ENCODE peak calls at places on chromosomes 6 and 20, in five cellular contexts. One of them, this sample, is unnamed.

GRCh38 chr6:144510859-144511258 is 225.7 kb downstream of the UTRN start:
- DNase-seq in cardiac muscle cell: no peak
- DNase-seq in CD4-positive, alpha-beta memory T cell: no peak
- DNase-seq in CD4-positive, alpha-beta T cell: no peak
- DNase-seq in right atrium auricular region: no peak
- DNase-seq in this sample: no peak

GRCh38 chr20:47174844-47175243 is 181.7 kb downstream of the ZMYND8 start:
- DNase-seq in cardiac muscle cell: no peak
- DNase-seq in CD4-positive, alpha-beta memory T cell: no peak
- DNase-seq in CD4-positive, alpha-beta T cell: no peak
- DNase-seq in right atrium auricular region: no peak
- DNase-seq in this sample: no peak

GRCh38 chr6:142846883-142847287 is 98.1 kb downstream of the HIVEP2 start:
- DNase-seq in cardiac muscle cell: peak
- DNase-seq in CD4-positive, alpha-beta memory T cell: no peak
- DNase-seq in CD4-positive, alpha-beta T cell: no peak
- DNase-seq in right atrium auricular region: peak
- DNase-seq in this sample: peak

GRCh38 chr6:30646450-30647038 is 389 bp upstream of the C6orf136 start:
- DNase-seq in cardiac muscle cell: no peak
- DNase-seq in CD4-positive, alpha-beta memory T cell: no peak
- DNase-seq in CD4-positive, alpha-beta T cell: peak
- DNase-seq in right atrium auricular region: peak
- DNase-seq in this sample: peak

GRCh38 chr6:142871910-142872331 is 73.1 kb downstream of the HIVEP2 start:
- DNase-seq in cardiac muscle cell: peak
- DNase-seq in CD4-positive, alpha-beta memory T cell: peak
- DNase-seq in CD4-positive, alpha-beta T cell: no peak
- DNase-seq in right atrium auricular region: peak
- DNase-seq in this sample: no peak

GRCh38 chr6:125748534-125749111 is 809 bp upstream of the HEY2 start:
- DNase-seq in cardiac muscle cell: peak
- DNase-seq in CD4-positive, alpha-beta memory T cell: peak
- DNase-seq in CD4-positive, alpha-beta T cell: no peak
- DNase-seq in right atrium auricular region: no peak
- DNase-seq in this sample: no peak

GRCh38 chr6:150813319-150813992 is 52.0 kb upstream of the MTHFD1L start:
- DNase-seq in cardiac muscle cell: peak
- DNase-seq in CD4-positive, alpha-beta memory T cell: no peak
- DNase-seq in CD4-positive, alpha-beta T cell: no peak
- DNase-seq in right atrium auricular region: no peak
- DNase-seq in this sample: no peak

GRCh38 chr6:135081966-135082365 is 27.3 kb upstream of the HBS1L start:
- DNase-seq in cardiac muscle cell: no peak
- DNase-seq in CD4-positive, alpha-beta memory T cell: no peak
- DNase-seq in CD4-positive, alpha-beta T cell: no peak
- DNase-seq in right atrium auricular region: no peak
- DNase-seq in this sample: no peak

GRCh38 chr20:5596401-5597193 is 153.6 kb upstream of the SHLD1 start:
- DNase-seq in cardiac muscle cell: no peak
- DNase-seq in CD4-positive, alpha-beta memory T cell: no peak
- DNase-seq in CD4-positive, alpha-beta T cell: no peak
- DNase-seq in right atrium auricular region: no peak
- DNase-seq in this sample: no peak
- H3K27ac ChIP-seq in cardiac muscle cell: no peak
- H3K27ac ChIP-seq in CD4-positive, alpha-beta memory T cell: no peak
- H3K27ac ChIP-seq in CD4-positive, alpha-beta T cell: no peak
- H3K27ac ChIP-seq in right atrium auricular region: no peak
- H3K27ac ChIP-seq in this sample: no peak

GRCh38 chr6:12545837-12546658 is 170.5 kb upstream of the PHACTR1 start:
- DNase-seq in cardiac muscle cell: peak
- DNase-seq in CD4-positive, alpha-beta memory T cell: no peak
- DNase-seq in CD4-positive, alpha-beta T cell: no peak
- DNase-seq in right atrium auricular region: no peak
- DNase-seq in this sample: no peak
- H3K27ac ChIP-seq in cardiac muscle cell: no peak
- H3K27ac ChIP-seq in CD4-positive, alpha-beta memory T cell: no peak
- H3K27ac ChIP-seq in CD4-positive, alpha-beta T cell: no peak
- H3K27ac ChIP-seq in right atrium auricular region: no peak
- H3K27ac ChIP-seq in this sample: peak

DNA sequence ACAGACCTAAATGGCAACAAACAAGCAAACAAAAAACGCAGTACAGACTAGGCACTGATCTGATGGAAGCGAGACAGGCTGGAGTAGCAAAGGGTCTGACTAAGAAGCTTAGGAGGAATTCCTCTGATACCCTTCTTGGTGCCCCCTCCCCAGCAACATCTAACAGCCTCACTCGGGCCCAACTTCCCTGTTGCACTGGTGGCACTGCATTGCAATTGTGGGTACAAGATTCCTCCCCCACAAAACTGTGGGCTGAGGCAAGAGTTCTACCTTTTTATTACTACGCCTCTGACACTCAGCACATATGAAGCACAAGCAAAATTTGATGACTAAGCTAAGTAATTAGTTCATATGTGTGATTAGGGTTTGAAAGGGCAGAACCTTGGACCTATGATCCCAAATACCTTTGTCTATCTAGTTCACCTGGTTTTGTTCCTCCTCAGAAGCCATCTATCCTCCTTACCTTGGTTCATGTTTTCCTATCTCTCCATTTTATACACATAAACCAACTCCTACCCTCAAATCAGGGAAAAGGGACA is 83.5 kb downstream of the ZHX3 start:
- DNase-seq in cardiac muscle cell: no peak
- DNase-seq in CD4-positive, alpha-beta memory T cell: no peak
- DNase-seq in CD4-positive, alpha-beta T cell: no peak
- DNase-seq in right atrium auricular region: no peak
- DNase-seq in this sample: no peak
- H3K27ac ChIP-seq in cardiac muscle cell: peak
- H3K27ac ChIP-seq in CD4-positive, alpha-beta memory T cell: no peak
- H3K27ac ChIP-seq in CD4-positive, alpha-beta T cell: no peak
- H3K27ac ChIP-seq in right atrium auricular region: peak
- H3K27ac ChIP-seq in this sample: peak

GRCh38 chr6:37866590-37867507 is 47.3 kb downstream of the ZFAND3 start:
- DNase-seq in cardiac muscle cell: no peak
- DNase-seq in CD4-positive, alpha-beta memory T cell: no peak
- DNase-seq in CD4-positive, alpha-beta T cell: no peak
- DNase-seq in right atrium auricular region: no peak
- DNase-seq in this sample: no peak
- H3K27ac ChIP-seq in cardiac muscle cell: peak
- H3K27ac ChIP-seq in CD4-positive, alpha-beta memory T cell: no peak
- H3K27ac ChIP-seq in CD4-positive, alpha-beta T cell: no peak
- H3K27ac ChIP-seq in right atrium auricular region: no peak
- H3K27ac ChIP-seq in this sample: no peak

GRCh38 chr20:2751347-2751867 is 49.0 kb downstream of the CPXM1 start:
- DNase-seq in cardiac muscle cell: no peak
- DNase-seq in CD4-positive, alpha-beta memory T cell: no peak
- DNase-seq in CD4-positive, alpha-beta T cell: no peak
- DNase-seq in right atrium auricular region: no peak
- DNase-seq in this sample: no peak
- H3K27ac ChIP-seq in cardiac muscle cell: no peak
- H3K27ac ChIP-seq in CD4-positive, alpha-beta memory T cell: no peak
- H3K27ac ChIP-seq in CD4-positive, alpha-beta T cell: no peak
- H3K27ac ChIP-seq in right atrium auricular region: peak
- H3K27ac ChIP-seq in this sample: no peak

DNA sequence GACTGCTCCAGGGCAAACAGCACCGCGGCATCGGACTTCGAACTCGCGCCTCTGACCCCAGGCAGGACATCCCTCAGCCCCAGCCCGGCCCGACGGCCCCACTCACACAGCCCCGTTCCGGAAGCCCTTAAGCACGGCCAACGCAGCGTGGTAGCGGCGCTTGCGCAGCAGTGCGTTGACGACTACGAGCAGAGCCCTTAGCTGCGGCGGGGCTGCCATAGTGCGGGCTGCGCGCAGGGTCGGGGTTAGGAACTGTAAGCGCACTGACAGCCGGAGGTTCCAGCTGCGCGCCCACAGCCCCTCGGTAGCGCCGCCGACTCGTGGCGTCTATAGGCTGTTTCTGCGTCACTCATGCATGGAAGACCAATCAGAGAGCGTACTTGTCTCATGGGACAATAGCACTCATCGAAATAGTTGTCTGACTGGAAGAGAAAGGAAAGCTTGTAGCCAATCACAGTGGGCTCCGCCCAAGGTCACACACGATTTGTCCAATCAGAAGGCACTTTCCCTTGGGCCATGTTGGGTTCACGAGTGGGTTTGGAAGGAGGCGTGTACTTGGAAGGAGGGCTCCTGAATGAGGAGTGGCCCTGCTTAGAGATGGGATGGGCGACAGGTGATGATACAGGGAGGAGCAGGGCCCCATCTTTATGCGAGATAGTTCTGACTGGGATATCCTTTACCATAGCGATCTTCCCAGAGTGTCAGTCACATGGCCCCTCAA is at the start of gene PXMP4:
- DNase-seq in cardiac muscle cell: peak
- DNase-seq in CD4-positive, alpha-beta memory T cell: peak
- DNase-seq in CD4-positive, alpha-beta T cell: peak
- DNase-seq in right atrium auricular region: peak
- DNase-seq in this sample: peak
- H3K27ac ChIP-seq in cardiac muscle cell: no peak
- H3K27ac ChIP-seq in CD4-positive, alpha-beta memory T cell: peak
- H3K27ac ChIP-seq in CD4-positive, alpha-beta T cell: peak
- H3K27ac ChIP-seq in right atrium auricular region: peak
- H3K27ac ChIP-seq in this sample: peak

GRCh38 chr6:39153766-39154397 is 38.9 kb upstream of the SAYSD1 start:
- DNase-seq in cardiac muscle cell: no peak
- DNase-seq in CD4-positive, alpha-beta memory T cell: no peak
- DNase-seq in CD4-positive, alpha-beta T cell: no peak
- DNase-seq in right atrium auricular region: no peak
- DNase-seq in this sample: no peak

GRCh38 chr6:39156763-39157162 is 41.8 kb upstream of the SAYSD1 start:
- DNase-seq in cardiac muscle cell: no peak
- DNase-seq in CD4-positive, alpha-beta memory T cell: no peak
- DNase-seq in CD4-positive, alpha-beta T cell: no peak
- DNase-seq in right atrium auricular region: no peak
- DNase-seq in this sample: no peak

GRCh38 chr6:39157511-39157910 is 42.5 kb upstream of the SAYSD1 start:
- DNase-seq in cardiac muscle cell: no peak
- DNase-seq in CD4-positive, alpha-beta memory T cell: no peak
- DNase-seq in CD4-positive, alpha-beta T cell: no peak
- DNase-seq in right atrium auricular region: no peak
- DNase-seq in this sample: no peak

GRCh38 chr6:39152247-39152646 is 37.3 kb upstream of the SAYSD1 start:
- DNase-seq in cardiac muscle cell: no peak
- DNase-seq in CD4-positive, alpha-beta memory T cell: no peak
- DNase-seq in CD4-positive, alpha-beta T cell: no peak
- DNase-seq in right atrium auricular region: no peak
- DNase-seq in this sample: no peak

GRCh38 chr6:39154705-39155104 is 39.7 kb upstream of the SAYSD1 start:
- DNase-seq in cardiac muscle cell: no peak
- DNase-seq in CD4-positive, alpha-beta memory T cell: no peak
- DNase-seq in CD4-positive, alpha-beta T cell: no peak
- DNase-seq in right atrium auricular region: no peak
- DNase-seq in this sample: no peak
- H3K27ac ChIP-seq in cardiac muscle cell: no peak
- H3K27ac ChIP-seq in CD4-positive, alpha-beta memory T cell: no peak
- H3K27ac ChIP-seq in CD4-positive, alpha-beta T cell: no peak
- H3K27ac ChIP-seq in right atrium auricular region: no peak
- H3K27ac ChIP-seq in this sample: no peak

GRCh38 chr20:31684153-31685003 is 38.3 kb downstream of the BCL2L1 start:
- DNase-seq in cardiac muscle cell: no peak
- DNase-seq in CD4-positive, alpha-beta memory T cell: peak
- DNase-seq in CD4-positive, alpha-beta T cell: no peak
- DNase-seq in right atrium auricular region: no peak
- DNase-seq in this sample: no peak
- H3K27ac ChIP-seq in cardiac muscle cell: no peak
- H3K27ac ChIP-seq in CD4-positive, alpha-beta memory T cell: peak
- H3K27ac ChIP-seq in CD4-positive, alpha-beta T cell: no peak
- H3K27ac ChIP-seq in right atrium auricular region: no peak
- H3K27ac ChIP-seq in this sample: peak

This sample was measured in thoracic aorta.